ENCODE peak calls at places on chromosomes 7 and 10, in five cellular contexts. B is pancreas, L is OCI-LY7, V is H9, S is sigmoid colon. R is an unnamed sample.

GRCh38 chr10:86020139-86020538 is 346.5 kb downstream of the GRID1 start:
- DNase-seq in B (no peak), L (no peak), V (no peak), S (no peak), R (no peak)

GRCh38 chr10:45468110-45468509 is 94.1 kb downstream of the ALOX5 start:
- DNase-seq in B (no peak), L (no peak), V (no peak), S (no peak), R (no peak)

GRCh38 chr7:175955-176354 is 16.4 kb upstream of the FAM20C start:
- DNase-seq in B (no peak), L (no peak), V (no peak), S (no peak), R (no peak)

GRCh38 chr7:110889363-110889762 is 201.6 kb upstream of the LRRN3 start:
- DNase-seq in B (no peak), L (no peak), V (no peak), S (no peak), R (no peak)

GRCh38 chr7:120944826-120945562 is 5.6 kb upstream of the ING3 start:
- DNase-seq in B (peak; percentile 14), L (no peak), V (no peak), S (no peak), R (no peak)

GRCh38 chr7:7641129-7641663 is 644 bp downstream of the UMAD1 start:
- DNase-seq in B (no peak), L (no peak), V (peak; percentile 34), S (no peak), R (no peak)

GRCh38 chr10:20993387-20994170 is 96.5 kb upstream of the NEBL start:
- DNase-seq in B (no peak), L (no peak), V (no peak), S (no peak), R (peak; percentile 49)

GRCh38 chr7:134552105-134552504 is 3.2 kb downstream of the AKR1B15 start:
- DNase-seq in B (no peak), L (no peak), V (peak; percentile 51), S (no peak), R (no peak)

GRCh38 chr10:22372298-22372697 is 27.0 kb downstream of the SPAG6 start:
- DNase-seq in B (no peak), L (no peak), V (no peak), S (no peak), R (no peak)

GRCh38 chr7:37352974-37353948 is 95.4 kb downstream of the ELMO1 start:
- DNase-seq in B (no peak), L (peak; percentile 82), V (peak; percentile 60), S (no peak), R (no peak)

GRCh38 chr7:123773499-123773898 is 24.7 kb upstream of the WASL start:
- DNase-seq in B (no peak), L (no peak), V (no peak), S (no peak), R (no peak)

GRCh38 chr7:102284891-102285540 is 1.7 kb upstream of the SH2B2 start:
- DNase-seq in B (no peak), L (peak; percentile 44), V (no peak), S (peak; percentile 72), R (no peak)

GRCh38 chr7:17436126-17436525 is 137.7 kb downstream of the AHR start:
- DNase-seq in B (no peak), L (no peak), V (no peak), S (no peak), R (no peak)

GRCh38 chr7:135801045-135801693 is 52.6 kb upstream of the FAM180A start:
- DNase-seq in B (peak; percentile 29), L (peak; percentile 81), V (no peak), S (no peak), R (no peak)

GRCh38 chr7:29017666-29018065 is 59.5 kb upstream of the TRIL start:
- DNase-seq in B (no peak), L (no peak), V (no peak), S (no peak), R (no peak)

GRCh38 chr7:134892963-134893362 is 93.3 kb upstream of the AGBL3 start:
- DNase-seq in B (no peak), L (no peak), V (no peak), S (no peak), R (no peak)

DNA sequence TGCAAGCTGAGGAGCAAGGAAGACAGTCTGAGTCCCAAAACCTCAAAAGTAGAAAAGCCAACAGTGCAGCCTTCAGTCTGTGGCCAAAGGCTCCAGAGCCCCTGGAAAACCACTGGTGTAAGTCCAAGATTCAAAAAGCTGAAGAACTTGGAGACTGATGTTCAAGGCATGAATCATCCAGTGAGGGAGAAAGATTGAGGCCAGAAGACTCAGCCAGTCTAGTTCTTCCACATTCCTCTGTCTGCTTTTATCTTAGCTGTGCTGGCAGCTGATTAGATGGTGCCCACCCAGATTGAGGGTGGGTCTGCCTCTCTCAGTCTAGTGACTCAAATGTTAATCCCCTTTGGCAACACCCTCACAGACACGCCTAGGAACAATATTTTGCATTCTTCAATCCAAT is 20.1 kb upstream of the MDFIC start:
- DNase-seq in B (no peak), L (no peak), V (no peak), S (no peak), R (no peak)
- H3K27ac ChIP-seq in B (no peak overlapping the region), L (no peak overlapping the region), V (no peak overlapping the region), S (no peak overlapping the region), R (no peak overlapping the region)

DNA sequence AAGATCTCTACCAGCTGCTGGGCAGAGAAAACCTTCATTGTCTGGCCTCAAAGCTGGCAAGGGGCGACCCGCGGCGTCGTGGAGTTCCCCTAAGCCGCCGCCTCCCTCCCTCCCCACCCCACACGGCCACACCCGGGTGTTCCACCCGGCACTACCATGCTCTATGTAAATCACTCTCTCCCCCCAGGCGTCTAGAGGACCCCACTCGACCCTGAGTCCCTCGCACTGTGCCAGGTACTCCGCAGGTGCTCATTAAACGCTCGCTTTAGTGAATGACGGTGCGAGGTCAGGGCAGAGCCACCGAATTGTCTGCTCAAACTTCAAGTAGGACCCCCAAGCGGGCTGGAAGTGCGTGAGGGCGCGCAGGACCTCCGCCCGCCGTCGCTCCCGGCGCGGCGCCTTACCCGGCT is 628 bp downstream of the PARP12 start:
- DNase-seq in B (peak; percentile 28), L (no peak), V (peak; percentile 42), S (no peak), R (peak; percentile 43)
- H3K4me1 ChIP-seq in B (peaks cover 32% of the 10 kb centered on the region), L (peaks cover 7% of the 10 kb centered on the region), V (no peaks in the 10 kb centered on the region), S (no peaks in the 10 kb centered on the region), R (peaks cover 25% of the 10 kb centered on the region)

GRCh38 chr10:94622666-94623205 is 60.8 kb upstream of the CYP2C18 start:
- DNase-seq in B (no peak), L (no peak), V (no peak), S (no peak), R (no peak)
- H3K27ac ChIP-seq in B (no peak overlapping the region), L (no peak overlapping the region), V (no peak overlapping the region), S (no peak overlapping the region), R (no peak overlapping the region)

DNA sequence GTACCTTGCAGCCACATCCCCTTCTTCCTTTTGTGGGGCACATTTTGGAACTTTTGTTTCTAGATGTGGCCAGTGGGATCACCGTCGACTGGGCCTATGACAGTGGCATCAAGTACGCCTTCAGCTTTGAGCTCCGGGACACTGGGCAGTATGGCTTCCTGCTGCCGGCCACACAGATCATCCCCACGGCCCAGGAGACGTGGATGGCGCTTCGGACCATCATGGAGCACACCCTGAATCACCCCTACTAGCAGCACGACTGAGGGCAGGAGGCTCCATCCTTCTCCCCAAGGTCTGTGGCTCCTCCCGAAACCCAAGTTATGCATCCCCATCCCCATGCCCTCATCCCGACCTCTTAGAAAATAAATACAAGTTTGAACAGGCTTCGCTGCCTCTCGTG is 11.9 kb upstream of the CPA1 start:
- DNase-seq in B (no peak), L (no peak), V (no peak), S (no peak), R (no peak)
- H3K4me1 ChIP-seq in B (peaks cover 66% of the 10 kb centered on the region), L (no peaks in the 10 kb centered on the region), V (no peaks in the 10 kb centered on the region), S (no peaks in the 10 kb centered on the region), R (peaks cover 79% of the 10 kb centered on the region)

GRCh38 chr7:26958834-26959233 is 94.4 kb upstream of the SKAP2 start:
- DNase-seq in B (no peak), L (no peak), V (no peak), S (no peak), R (peak; percentile 45)

GRCh38 chr7:26964409-26964808 is 100.0 kb upstream of the SKAP2 start:
- DNase-seq in B (no peak), L (peak; percentile 14), V (no peak), S (no peak), R (no peak)

GRCh38 chr7:26954929-26955328 is 90.5 kb upstream of the SKAP2 start:
- DNase-seq in B (no peak), L (no peak), V (no peak), S (no peak), R (no peak)

GRCh38 chr7:26955516-26955915 is 91.1 kb upstream of the SKAP2 start:
- DNase-seq in B (no peak), L (no peak), V (no peak), S (no peak), R (no peak)

DNA sequence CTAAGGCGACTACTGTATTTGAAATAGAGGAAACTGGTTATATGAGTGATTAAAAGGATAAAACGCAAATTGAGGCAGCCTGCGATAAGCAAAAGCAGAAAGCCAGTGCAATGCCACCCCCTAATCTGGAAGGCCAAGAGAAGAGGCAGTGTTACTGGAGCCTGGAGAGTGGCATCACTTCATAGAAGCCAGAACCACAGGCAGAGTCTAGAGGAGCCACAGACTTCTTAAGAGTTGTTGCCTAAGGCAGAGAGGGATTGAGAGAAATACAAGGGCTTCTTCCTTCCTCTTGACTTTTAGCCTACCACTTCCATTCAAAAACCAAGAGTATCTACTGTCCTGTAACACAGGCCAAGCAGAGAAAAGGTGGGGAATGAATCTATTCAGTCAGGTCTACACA is 94.9 kb upstream of the SKAP2 start:
- DNase-seq in B (no peak), L (no peak), V (no peak), S (no peak), R (no peak)
- H3K27ac ChIP-seq in B (no peak overlapping the region), L (no peak overlapping the region), V (no peak overlapping the region), S (no peak overlapping the region), R (peak overlapping the region; percentile 18)

DNA sequence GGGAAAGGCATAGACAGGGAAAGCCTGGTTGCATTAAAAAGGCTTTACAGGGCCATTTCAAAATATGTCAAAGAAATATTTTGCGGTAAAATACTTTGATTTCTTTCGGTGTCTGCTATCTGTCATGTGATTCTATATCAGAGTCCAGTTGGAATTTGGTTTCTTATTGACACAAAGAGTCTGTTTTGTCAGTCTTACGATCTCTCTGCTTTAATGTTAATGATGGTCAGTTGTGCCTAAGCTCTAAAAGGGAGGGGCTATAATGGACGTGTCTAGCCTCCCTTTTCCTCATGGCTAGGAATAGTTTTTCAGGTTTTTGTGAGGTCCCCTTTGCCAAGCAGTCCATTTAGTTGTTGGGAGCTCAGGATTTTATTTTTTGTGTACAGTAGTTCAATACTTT is 31.5 kb downstream of the ORC5 start:
- DNase-seq in B (no peak), L (no peak), V (no peak), S (no peak), R (no peak)
- H3K4me1 ChIP-seq in B (no peaks in the 10 kb centered on the region), L (no peaks in the 10 kb centered on the region), V (peaks cover 4% of the 10 kb centered on the region), S (no peaks in the 10 kb centered on the region), R (no peaks in the 10 kb centered on the region)

GRCh38 chr7:4241791-4242190 is 440.3 kb upstream of the FOXK1 start:
- DNase-seq in B (no peak), L (no peak), V (peak; percentile 72), S (peak; percentile 36), R (no peak)
- H3K27ac ChIP-seq in B (no peak overlapping the region), L (no peak overlapping the region), V (no peak overlapping the region), S (no peak overlapping the region), R (no peak overlapping the region)

R was measured in SJSA1.